ENCODE peak calls at places on chromosomes 6 and 20, in eight cellular contexts. D, Z, N, A, I, X, M and O are unnamed samples.

GRCh38 chr6:136526196-136526930 is 23.9 kb downstream of the MAP7 start:
- DNase-seq in D (peak), Z (no peak), N (peak), A (no peak), I (no peak), X (peak), M (peak), O (peak)

GRCh38 chr6:41428995-41429417 is 93.6 kb downstream of the NCR2 start:
- DNase-seq in D (peak), Z (no peak), N (no peak), A (peak), I (no peak), X (no peak), M (no peak), O (no peak)

GRCh38 chr6:56856036-56856580 is 98.8 kb upstream of the BEND6 start:
- DNase-seq in D (no peak), Z (no peak), N (no peak), A (no peak), I (no peak), X (no peak), M (no peak), O (no peak)

GRCh38 chr20:61525781-61526431 is 273.8 kb downstream of the CDH4 start:
- DNase-seq in D (no peak), Z (no peak), N (no peak), A (no peak), I (no peak), X (no peak), M (peak), O (no peak)

GRCh38 chr6:105675715-105676397 is 273.0 kb upstream of the PREP start:
- DNase-seq in D (no peak), Z (peak), N (no peak), A (no peak), I (no peak), X (no peak), M (peak), O (no peak)

GRCh38 chr6:14765106-14765505 is 480.8 kb upstream of the JARID2 start:
- DNase-seq in D (no peak), Z (peak), N (no peak), A (no peak), I (no peak), X (no peak), M (no peak), O (no peak)

GRCh38 chr20:3922983-3923339 is 33.8 kb downstream of the PANK2 start:
- DNase-seq in D (no peak), Z (no peak), N (no peak), A (no peak), I (no peak), X (no peak), M (no peak), O (no peak)

GRCh38 chr6:131063764-131064272 is 773 bp upstream of the EPB41L2 start:
- DNase-seq in D (peak), Z (no peak), N (no peak), A (no peak), I (no peak), X (no peak), M (no peak), O (no peak)

GRCh38 chr6:128047989-128048388 is 147.1 kb upstream of the THEMIS start:
- DNase-seq in D (no peak), Z (no peak), N (no peak), A (no peak), I (no peak), X (no peak), M (no peak), O (no peak)

GRCh38 chr20:60327971-60328660 is 369.9 kb downstream of the CDH26 start:
- DNase-seq in D (no peak), Z (no peak), N (no peak), A (no peak), I (no peak), X (no peak), M (no peak), O (no peak)

GRCh38 chr6:131460603-131460995 is 112.4 kb upstream of the ARG1 start:
- DNase-seq in D (no peak), Z (no peak), N (no peak), A (no peak), I (no peak), X (no peak), M (no peak), O (no peak)

GRCh38 chr6:20696676-20697075 is 162.4 kb downstream of the CDKAL1 start:
- DNase-seq in D (no peak), Z (no peak), N (no peak), A (no peak), I (no peak), X (no peak), M (peak), O (no peak)

GRCh38 chr6:12403946-12404647 is 113.9 kb downstream of the EDN1 start:
- DNase-seq in D (no peak), Z (no peak), N (no peak), A (no peak), I (no peak), X (no peak), M (no peak), O (no peak)

GRCh38 chr6:127464161-127464880 is 5.1 kb upstream of the KIAA0408 start:
- DNase-seq in D (no peak), Z (no peak), N (no peak), A (no peak), I (no peak), X (no peak), M (peak), O (no peak)

GRCh38 chr20:32828029-32828666 is 8.4 kb downstream of the MAPRE1 start:
- DNase-seq in D (no peak), Z (no peak), N (no peak), A (no peak), I (no peak), X (no peak), M (no peak), O (no peak)

GRCh38 chr20:35021831-35022230 is 66.2 kb downstream of the MYH7B start:
- DNase-seq in D (no peak), Z (no peak), N (no peak), A (no peak), I (no peak), X (no peak), M (no peak), O (no peak)

GRCh38 chr20:25539742-25540201 is 45.6 kb downstream of the NINL start:
- DNase-seq in D (no peak), Z (no peak), N (no peak), A (no peak), I (no peak), X (no peak), M (no peak), O (no peak)

GRCh38 chr6:79249136-79249535 is 14.7 kb upstream of the HMGN3 start:
- DNase-seq in D (no peak), Z (no peak), N (no peak), A (no peak), I (no peak), X (no peak), M (no peak), O (no peak)

GRCh38 chr6:79250559-79250958 is 16.1 kb upstream of the HMGN3 start:
- DNase-seq in D (no peak), Z (no peak), N (no peak), A (no peak), I (no peak), X (no peak), M (no peak), O (no peak)

GRCh38 chr6:79246891-79247290 is 12.4 kb upstream of the HMGN3 start:
- DNase-seq in D (no peak), Z (no peak), N (no peak), A (no peak), I (no peak), X (no peak), M (no peak), O (no peak)

GRCh38 chr6:79250107-79250514 is 15.6 kb upstream of the HMGN3 start:
- DNase-seq in D (no peak), Z (no peak), N (no peak), A (no peak), I (no peak), X (no peak), M (no peak), O (no peak)
- H3K27ac ChIP-seq in D (no peak), Z (no peak), N (peak), A (no peak), I (no peak), X (peak), M (no peak), O (no peak)

GRCh38 chr6:150987371-150987828 is 121.9 kb downstream of the MTHFD1L start:
- DNase-seq in D (no peak), Z (no peak), N (no peak), A (no peak), I (no peak), X (no peak), M (no peak), O (no peak)
- H3K27ac ChIP-seq in D (no peak), Z (no peak), N (no peak), A (no peak), I (no peak), X (no peak), M (no peak), O (no peak)

DNA sequence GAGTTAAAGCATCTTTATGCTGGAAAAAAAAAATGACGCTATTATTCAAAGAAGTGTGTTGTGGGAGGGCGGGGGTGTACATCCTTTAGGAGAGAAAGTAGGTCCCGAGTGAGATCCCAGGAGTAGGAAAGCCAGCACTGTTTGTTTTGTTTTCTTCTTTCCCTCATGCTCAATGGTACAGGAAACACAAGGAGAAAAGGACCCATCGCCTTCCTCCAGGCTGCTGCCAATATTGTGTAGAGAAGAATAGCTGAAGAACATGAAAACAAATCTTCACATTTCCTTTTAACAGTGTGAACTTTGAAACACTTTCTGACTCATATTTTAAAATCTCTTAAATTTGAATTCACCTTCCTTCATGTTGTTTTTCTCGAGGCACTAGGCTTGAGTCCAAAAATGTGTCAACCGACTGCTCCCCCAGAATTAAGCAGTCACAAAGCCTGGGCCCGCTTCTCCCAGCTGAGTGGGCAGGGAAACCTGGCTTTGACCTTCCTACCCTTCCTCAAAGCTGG is 22.3 kb downstream of the PPP1R16B start:
- DNase-seq in D (no peak), Z (peak), N (no peak), A (no peak), I (no peak), X (no peak), M (no peak), O (no peak)
- H3K27ac ChIP-seq in D (peak), Z (peak), N (peak), A (no peak), I (no peak), X (peak), M (no peak), O (peak)

GRCh38 chr20:13249118-13249859 is 28.2 kb downstream of the ISM1 start:
- DNase-seq in D (no peak), Z (no peak), N (no peak), A (no peak), I (no peak), X (no peak), M (no peak), O (no peak)
- H3K27ac ChIP-seq in D (no peak), Z (no peak), N (no peak), A (no peak), I (no peak), X (no peak), M (no peak), O (no peak)

DNA sequence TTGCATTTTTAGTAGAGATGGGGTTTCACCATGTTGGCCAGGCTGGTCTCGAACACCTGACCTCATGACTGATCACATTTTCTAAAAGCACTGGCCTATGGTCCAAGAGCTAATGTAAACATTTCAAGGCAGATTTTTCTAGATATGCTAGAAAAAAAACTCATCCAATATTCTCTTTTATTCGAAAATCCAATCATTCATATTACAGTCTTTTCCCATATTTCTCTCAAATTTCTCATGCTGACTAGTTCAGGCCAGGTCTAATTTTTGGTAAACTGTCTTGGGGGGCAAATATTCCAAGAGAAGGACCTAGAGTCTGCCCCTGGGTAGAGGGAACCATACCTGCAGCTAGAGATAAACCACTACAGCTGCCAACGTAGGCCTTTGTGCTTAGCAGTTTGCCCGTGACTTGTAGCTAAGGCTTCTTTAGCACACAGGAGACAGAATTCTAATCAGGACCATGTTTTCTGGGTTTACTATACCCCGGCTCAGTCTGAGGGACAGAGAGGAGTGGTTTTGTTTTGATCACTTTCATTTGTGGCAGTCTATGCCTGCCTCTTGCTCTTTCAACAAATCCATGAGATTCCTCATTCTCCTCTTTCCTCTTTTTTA is 71.8 kb upstream of the CITED2 start:
- DNase-seq in D (no peak), Z (peak), N (no peak), A (no peak), I (no peak), X (no peak), M (no peak), O (no peak)
- H3K27ac ChIP-seq in D (peak), Z (no peak), N (no peak), A (no peak), I (no peak), X (no peak), M (no peak), O (no peak)